ENCODE peak calls at places on chromosomes 1 and 21, in six cellular contexts. M, E, D, G, S and T are unnamed samples.

GRCh38 chr1:113941245-113941559 is 12.1 kb downstream of the HIPK1 start:
- DNase-seq in M (no peak), D (no peak), S (no peak), E (no peak), G (no peak), T (no peak)

GRCh38 chr1:67339623-67340343 is 32.1 kb downstream of the IL12RB2 start:
- DNase-seq in E (no peak), S (no peak), G (no peak), D (no peak), M (peak), T (peak)

GRCh38 chr1:18309552-18310155 is 171.1 kb upstream of the KLHDC7A start:
- DNase-seq in D (no peak), E (no peak), S (no peak), G (no peak), M (no peak), T (no peak)

GRCh38 chr1:67214420-67215174 is 48.3 kb downstream of the IL23R start:
- DNase-seq in S (peak), E (peak), G (no peak), D (peak), M (no peak), T (no peak)

GRCh38 chr1:92504751-92505692 is 18.3 kb upstream of the GFI1 start:
- DNase-seq in D (no peak), G (no peak), E (no peak), M (no peak), S (no peak), T (no peak)

GRCh38 chr21:46386726-46387073 is 62.7 kb downstream of the PCNT start:
- DNase-seq in E (no peak), D (no peak), G (no peak), M (no peak), S (no peak), T (no peak)

GRCh38 chr1:190176776-190177175 is 300.9 kb downstream of the BRINP3 start:
- DNase-seq in E (no peak), M (no peak), G (no peak), D (no peak), S (no peak), T (no peak)

GRCh38 chr1:210321552-210321951 is 7.2 kb upstream of the HHAT start:
- DNase-seq in S (no peak), D (no peak), E (no peak), G (no peak), M (no peak), T (no peak)

GRCh38 chr1:23657659-23658275 is 33.8 kb upstream of the RPL11 start:
- DNase-seq in E (peak), G (no peak), M (no peak), D (peak), S (no peak), T (no peak)

GRCh38 chr1:75203415-75204277 is 69.5 kb downstream of the LHX8 start:
- DNase-seq in E (peak), M (peak), S (no peak), D (peak), G (no peak), T (peak)

GRCh38 chr1:205630241-205630640 is 1.6 kb downstream of the ELK4 start:
- DNase-seq in M (no peak), D (no peak), G (no peak), E (no peak), S (no peak), T (no peak)

GRCh38 chr1:65948609-65949229 is 156.0 kb downstream of the PDE4B start:
- DNase-seq in M (no peak), G (no peak), D (no peak), E (no peak), S (no peak), T (no peak)
- TF ChIP-seq CTCF in M (peak), G (no peak), D (peak), E (no peak), S (no peak), T (peak)

GRCh38 chr21:44911066-44911383 is 9.7 kb downstream of the ITGB2 start:
- DNase-seq in G (no peak), E (no peak), S (no peak), M (no peak), D (no peak), T (no peak)

GRCh38 chr21:44912158-44912473 is 8.6 kb downstream of the ITGB2 start:
- DNase-seq in M (no peak), E (no peak), S (no peak), D (no peak), G (no peak), T (no peak)

GRCh38 chr21:44910229-44911065 is 10.3 kb downstream of the ITGB2 start:
- DNase-seq in E (no peak), G (no peak), S (no peak), D (no peak), M (no peak), T (no peak)

GRCh38 chr21:44909719-44910118 is 11.0 kb downstream of the ITGB2 start:
- DNase-seq in M (no peak), D (no peak), E (no peak), S (no peak), G (no peak), T (no peak)

GRCh38 chr21:44911384-44912157 is 9.1 kb downstream of the ITGB2 start:
- DNase-seq in M (no peak), E (peak), D (no peak), S (no peak), G (peak), T (no peak)
- TF ChIP-seq CTCF in M (no peak), E (peak), D (peak), S (peak), G (no peak), T (no peak)

GRCh38 chr1:155966135-155966534 is 12.2 kb downstream of the ARHGEF2 start:
- DNase-seq in G (no peak), S (no peak), M (no peak), E (no peak), D (no peak), T (no peak)
- TF ChIP-seq CTCF in G (no peak), S (peak), M (peak), E (no peak), D (peak), T (peak)

DNA sequence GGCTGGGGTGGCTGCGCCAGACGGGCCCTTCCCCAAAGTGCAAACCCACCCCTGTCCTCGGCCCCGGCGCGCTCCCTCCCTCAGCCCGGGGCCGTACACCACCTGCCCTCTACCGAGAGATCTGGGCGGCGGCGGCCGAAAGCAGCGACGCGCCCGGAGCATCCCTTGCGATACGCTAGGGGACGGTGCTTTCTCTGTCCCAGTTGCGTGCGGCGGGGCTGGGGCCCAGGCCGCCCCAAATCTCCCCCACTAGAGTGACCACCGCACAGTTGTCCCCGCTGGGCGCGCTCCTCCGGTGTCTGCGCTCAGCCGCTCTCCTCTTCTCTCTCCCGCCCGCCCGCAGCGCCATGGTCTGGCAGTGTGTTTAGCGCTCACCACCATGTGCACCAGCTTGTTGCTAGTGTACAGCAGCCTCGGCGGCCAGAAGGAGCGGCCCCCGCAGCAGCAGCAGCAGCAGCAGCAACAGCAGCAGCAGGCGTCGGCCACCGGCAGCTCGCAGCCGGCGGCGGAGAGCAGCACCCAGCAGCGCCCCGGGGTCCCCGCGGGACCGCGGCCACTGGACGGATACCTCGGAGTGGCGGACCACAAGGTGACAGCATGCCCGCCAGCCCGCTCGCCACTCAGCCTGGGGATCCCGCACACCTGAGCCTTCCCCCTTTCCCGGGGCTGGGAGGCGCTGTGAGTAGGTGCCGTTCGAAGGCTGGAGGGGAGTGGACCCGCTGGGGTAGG is 1.0 kb downstream of the ST6GALNAC5 start:
- DNase-seq in G (no peak), D (peak), M (no peak), E (peak), S (no peak), T (no peak)
- TF ChIP-seq CTCF in G (no peak), D (peak), M (peak), E (peak), S (no peak), T (peak)

GRCh38 chr1:42681771-42682483 is at the start of gene YBX1:
- DNase-seq in E (peak), M (peak), S (peak), D (peak), G (peak), T (peak)

GRCh38 chr1:42680921-42681683 is 1.1 kb upstream of the YBX1 start:
- DNase-seq in E (no peak), S (no peak), G (no peak), M (no peak), D (peak), T (no peak)

GRCh38 chr1:42682739-42683529 is 716 bp downstream of the YBX1 start:
- DNase-seq in S (peak), D (peak), M (no peak), G (no peak), E (peak), T (peak)

GRCh38 chr1:42679364-42679983 is 2.7 kb upstream of the YBX1 start:
- DNase-seq in G (no peak), E (no peak), S (no peak), D (no peak), M (peak), T (no peak)

DNA sequence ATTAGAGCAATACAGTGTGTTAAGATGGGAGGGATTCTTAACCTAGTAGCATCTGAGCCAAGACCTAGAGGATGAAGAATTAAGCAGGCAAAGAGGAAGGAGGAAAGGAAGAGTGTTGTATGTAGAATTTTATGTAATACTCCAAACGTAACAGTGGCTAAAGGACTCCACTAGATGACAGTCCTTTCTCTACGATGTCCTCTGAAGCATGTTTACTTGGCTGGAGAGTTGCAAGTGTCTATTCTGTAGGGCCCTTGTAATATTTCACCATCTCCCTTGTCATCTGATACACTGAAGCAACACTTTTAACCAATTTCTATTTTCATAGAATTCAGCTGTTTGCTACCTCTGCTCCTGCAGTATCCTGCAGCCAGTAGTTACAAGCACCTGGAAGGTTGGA is 2.2 kb upstream of the YBX1 start:
- DNase-seq in M (no peak), D (no peak), G (no peak), S (no peak), E (no peak), T (no peak)
- TF ChIP-seq CTCF in M (no peak), D (no peak), G (no peak), S (no peak), E (no peak), T (no peak)

GRCh38 chr1:77796695-77797405 is 17.4 kb downstream of the MIGA1 start:
- DNase-seq in D (no peak), G (no peak), M (no peak), S (no peak), E (peak), T (no peak)
- TF ChIP-seq CTCF in D (no peak), G (no peak), M (no peak), S (no peak), E (no peak), T (no peak)

GRCh38 chr21:29299046-29299905 is 554 bp downstream of the BACH1 start:
- DNase-seq in G (peak), E (peak), S (no peak), D (peak), M (no peak), T (no peak)

GRCh38 chr21:29299906-29300546 is 1.3 kb downstream of the BACH1 start:
- DNase-seq in M (peak), G (no peak), D (peak), S (peak), E (peak), T (peak)

GRCh38 chr21:29297483-29298347 is 1.0 kb upstream of the BACH1 start:
- DNase-seq in G (no peak), E (no peak), M (no peak), D (no peak), S (no peak), T (no peak)

GRCh38 chr21:29296452-29296851 is 2.3 kb upstream of the BACH1 start:
- DNase-seq in M (no peak), D (no peak), G (no peak), S (no peak), E (no peak), T (no peak)

DNA sequence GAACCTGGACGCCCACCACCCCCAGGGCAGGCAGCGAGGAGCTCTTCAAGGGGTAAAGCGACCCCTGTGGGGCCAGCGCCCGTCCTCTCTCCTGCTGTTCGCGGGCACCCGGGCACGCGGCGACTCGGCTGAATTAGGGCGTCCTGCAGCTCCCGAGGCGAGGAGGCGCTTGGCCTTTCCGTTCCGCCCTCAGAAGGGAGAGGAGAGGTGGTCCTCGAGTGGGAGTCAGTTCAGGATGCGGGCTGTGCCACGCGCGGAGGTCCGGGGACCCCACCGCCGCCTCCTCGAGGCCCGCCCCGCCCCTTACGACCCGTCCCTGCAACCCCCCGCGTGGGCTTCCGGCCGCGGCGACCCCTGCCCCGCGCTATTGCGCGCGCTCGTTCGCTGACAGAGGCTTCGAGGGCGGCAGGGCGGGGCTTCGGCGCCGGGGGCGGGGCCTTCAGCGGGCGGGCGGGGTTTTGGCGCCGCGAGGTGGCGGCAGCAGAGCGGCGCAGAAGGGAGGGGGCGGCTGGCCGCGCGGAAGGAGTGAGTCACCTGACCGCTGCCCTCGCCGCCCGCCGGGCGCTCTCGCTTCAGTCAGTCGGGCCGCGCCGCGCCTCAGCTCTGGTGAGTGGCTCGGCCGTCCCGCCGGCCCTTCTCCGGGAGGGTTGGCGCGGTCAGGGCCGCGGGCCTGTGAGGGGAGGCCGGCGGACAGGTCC is at the start of gene BACH1:
- DNase-seq in G (peak), E (peak), S (peak), M (peak), D (peak), T (peak)
- TF ChIP-seq CTCF in G (no peak), E (peak), S (peak), M (peak), D (peak), T (peak)

GRCh38 chr21:36584980-36585940 is 105.3 kb upstream of the CLDN14 start:
- DNase-seq in M (no peak), E (no peak), G (no peak), S (peak), D (no peak), T (no peak)
- TF ChIP-seq CTCF in M (no peak), E (no peak), G (no peak), S (peak), D (peak), T (no peak)

DNA sequence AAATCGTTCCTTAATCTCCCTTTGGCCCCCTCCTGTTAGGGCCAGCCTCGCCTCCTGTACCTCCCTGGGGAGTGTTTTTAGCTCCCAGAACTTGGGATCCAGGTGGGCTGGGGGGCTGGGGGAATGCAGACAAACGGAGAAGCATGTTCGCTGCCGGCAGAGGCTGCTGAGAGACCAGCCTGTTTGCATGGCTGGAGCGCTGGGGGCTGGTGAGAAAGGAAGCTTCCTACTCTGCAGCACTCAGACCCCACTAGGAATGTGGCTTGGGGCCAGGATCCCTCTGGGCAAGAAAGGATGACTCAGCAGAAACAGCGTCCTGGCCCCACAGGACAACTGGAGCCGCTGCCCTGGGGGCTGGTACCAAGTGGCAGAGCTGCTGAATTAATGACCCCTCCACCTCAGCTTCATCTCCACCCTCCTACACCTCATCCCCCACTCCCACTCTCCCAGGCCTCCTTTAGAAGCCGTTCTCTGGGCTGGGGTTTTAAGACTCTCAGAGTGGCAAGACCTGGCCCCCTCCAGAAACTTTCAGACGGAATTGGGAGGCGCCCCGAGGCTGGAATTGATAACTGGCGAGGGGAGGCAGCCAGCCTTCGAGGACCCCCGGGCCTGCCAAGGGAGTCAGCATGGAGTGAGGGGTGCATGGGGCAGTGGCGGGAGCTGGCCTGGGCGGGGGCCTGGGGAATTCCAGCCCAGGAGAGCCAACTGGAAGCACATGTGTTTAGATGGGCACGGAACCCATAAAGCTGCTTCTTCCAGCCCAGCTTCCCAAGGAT is 28.5 kb upstream of the EPS8L3 start:
- DNase-seq in G (peak), M (peak), E (peak), S (no peak), D (peak), T (peak)
- TF ChIP-seq CTCF in G (no peak), M (peak), E (no peak), S (no peak), D (peak), T (peak)

GRCh38 chr1:207840380-207840779 is 70.5 kb downstream of the CD34 start:
- DNase-seq in M (no peak), G (no peak), D (no peak), S (no peak), E (no peak), T (no peak)
- TF ChIP-seq CTCF in M (no peak), G (no peak), D (no peak), S (peak), E (no peak), T (no peak)